ENCODE peak calls at places on chromosomes 5 and 9, in five cellular contexts. K is activated CD4-positive, alpha-beta memory T cell treated with anti-CD3 and anti-CD28 coated beads for 36 hours; S is AG09309; A is NCI-H748 treated with DMSO at 0.1 percent for 48 hours; Z is tibial artery. R is an unnamed sample.

GRCh38 chr5:1161108-1161831 is 40.1 kb upstream of the SLC6A19 start:
- DNase-seq in K (no peak), S (no peak), A (no peak), Z (no peak), R (no peak)

GRCh38 chr5:55062039-55062779 is 38.2 kb downstream of the GZMK start:
- DNase-seq in K (peak; percentile 83), S (no peak), A (peak; percentile 25), Z (no peak), R (no peak)

GRCh38 chr9:68733021-68733405 is 28.0 kb downstream of the PIP5K1B start:
- DNase-seq in K (no peak), S (no peak), A (no peak), Z (no peak), R (no peak)

GRCh38 chr5:162052671-162053070 is 14.9 kb upstream of the GABRG2 start:
- DNase-seq in K (no peak), S (no peak), A (no peak), Z (no peak), R (no peak)

GRCh38 chr9:69452110-69452780 is 127.2 kb downstream of the ENTREP1 start:
- DNase-seq in K (no peak), S (no peak), A (no peak), Z (no peak), R (no peak)

GRCh38 chr5:148146487-148146886 is 21.9 kb upstream of the SPINK14 start:
- DNase-seq in K (no peak), S (no peak), A (no peak), Z (no peak), R (no peak)

GRCh38 chr5:76762484-76762883 is 46.6 kb downstream of the F2R start:
- DNase-seq in K (no peak), S (no peak), A (no peak), Z (no peak), R (peak; percentile 1)

GRCh38 chr9:123957168-123957721 is 27.3 kb upstream of the DENND1A start:
- DNase-seq in K (no peak), S (no peak), A (no peak), Z (no peak), R (no peak)

GRCh38 chr5:130550553-130550940 is 614.5 kb downstream of the HINT1 start:
- DNase-seq in K (no peak), S (no peak), A (no peak), Z (no peak), R (no peak)

GRCh38 chr5:170791325-170791954 is 7.9 kb downstream of the GABRP start:
- DNase-seq in K (peak; percentile 33), S (peak; percentile 41), A (peak; percentile 21), Z (peak; percentile 58), R (peak; percentile 77)